ENCODE peak calls at places on chromosome 15, in seven cellular contexts. K is stimulated activated CD8-positive, alpha-beta memory T cell treated with anti-CD3 and anti-CD28 coated beads, Interleukin-12 subunit alpha, Interleukin-12 subunit beta, amount 100 ng/mL, for 4 hours; M is AG09309; V is frontal cortex; Q is mucosa of descending colon; E is AG08395; O is IMR-90. Y is an unnamed sample.

GRCh38 chr15:86247249-86247955 is 167.7 kb downstream of the AGBL1 start:
- DNase-seq in K (no peak), M (no peak), V (no peak), Q (no peak), E (peak), O (no peak), Y (no peak)

GRCh38 chr15:71730277-71731144 is 79.8 kb upstream of the NR2E3 start:
- DNase-seq in K (no peak), M (no peak), V (no peak), Q (peak), E (peak), O (peak), Y (no peak)

GRCh38 chr15:25846377-25846776 is 16.8 kb downstream of the ATP10A start:
- DNase-seq in K (peak), M (no peak), V (no peak), Q (no peak), E (no peak), O (no peak), Y (no peak)

GRCh38 chr15:62742409-62743171 is 300.0 kb upstream of the TPM1 start:
- DNase-seq in K (no peak), M (peak), V (no peak), Q (peak), E (peak), O (peak), Y (peak)

GRCh38 chr15:95957854-95958253 is 372.6 kb upstream of the NR2F2 start:
- DNase-seq in K (no peak), M (no peak), V (no peak), Q (no peak), E (no peak), O (no peak), Y (no peak)

GRCh38 chr15:95958417-95958816 is 372.1 kb upstream of the NR2F2 start:
- DNase-seq in K (no peak), M (no peak), V (no peak), Q (no peak), E (no peak), O (no peak), Y (no peak)

GRCh38 chr15:100318880-100319279 is 22.9 kb downstream of the ADAMTS17 start:
- DNase-seq in K (no peak), M (no peak), V (no peak), Q (no peak), E (no peak), O (no peak), Y (no peak)

GRCh38 chr15:99928429-99928981 is 195.3 kb upstream of the LYSMD4 start:
- DNase-seq in K (peak), M (peak), V (peak), Q (peak), E (peak), O (peak), Y (peak)

GRCh38 chr15:28273468-28273867 is 48.5 kb downstream of the HERC2 start:
- DNase-seq in K (no peak), M (no peak), V (no peak), Q (no peak), E (no peak), O (peak), Y (no peak)

GRCh38 chr15:100483370-100483769 is 45.4 kb downstream of the CERS3 start:
- DNase-seq in K (no peak), M (no peak), V (no peak), Q (no peak), E (no peak), O (no peak), Y (no peak)